ENCODE peak calls at places on chromosomes 4 and X, in five cellular contexts. G is endodermal cell, R is fibroblast of gingiva, Y is NCI-H187, B is left cardiac atrium. Z is an unnamed sample.

GRCh38 chr4:107970063-107970798 is 19.5 kb upstream of the HADH start:
- DNase-seq in G (no peak), R (no peak), Y (no peak), B (no peak), Z (no peak)

GRCh38 chr4:11073621-11074051 is 355.1 kb downstream of the HS3ST1 start:
- DNase-seq in G (peak; percentile 54), R (no peak), Y (no peak), B (peak; percentile 73), Z (no peak)

GRCh38 chrX:132480581-132481203 is 8.1 kb downstream of the MBNL3 start:
- DNase-seq in G (no peak), R (peak; percentile 85), Y (no peak), B (no peak), Z (peak; percentile 35)

GRCh38 chrX:119155416-119156035 is 27.9 kb upstream of the KIAA1210 start:
- DNase-seq in G (no peak), R (no peak), Y (no peak), B (no peak), Z (peak; percentile 70)

GRCh38 chr4:168674077-168674747 is 177.4 kb downstream of the PALLD start:
- DNase-seq in G (peak; percentile 53), R (peak; percentile 52), Y (no peak), B (no peak), Z (no peak)

GRCh38 chr4:79132826-79133225 is 193.0 kb downstream of the NAA11 start:
- DNase-seq in G (no peak), R (no peak), Y (no peak), B (no peak), Z (no peak)

GRCh38 chr4:38857354-38858096 is 908 bp upstream of the TLR6 start:
- DNase-seq in G (peak; percentile 59), R (peak; percentile 74), Y (no peak), B (peak; percentile 36), Z (peak; percentile 80)

GRCh38 chrX:17359500-17359899 is 15.5 kb upstream of the NHS start:
- DNase-seq in G (no peak), R (no peak), Y (no peak), B (no peak), Z (no peak)

GRCh38 chrX:25810202-25810601 is 327.9 kb upstream of the MAGEB18 start:
- DNase-seq in G (no peak), R (peak; percentile 13), Y (no peak), B (no peak), Z (no peak)

GRCh38 chr4:31051565-31051964 is 331.4 kb downstream of the PCDH7 start:
- DNase-seq in G (no peak), R (no peak), Y (no peak), B (no peak), Z (no peak)

GRCh38 chr4:982814-983213 is 4.0 kb upstream of the IDUA start:
- DNase-seq in G (no peak), R (no peak), Y (no peak), B (no peak), Z (no peak)

GRCh38 chr4:141102367-141102766 is 30.9 kb downstream of the RNF150 start:
- DNase-seq in G (no peak), R (peak; percentile 73), Y (no peak), B (no peak), Z (peak; percentile 45)

GRCh38 chr4:40149960-40150385 is 46.9 kb upstream of the RHOH start:
- DNase-seq in G (peak; percentile 87), R (peak; percentile 60), Y (peak; percentile 50), B (peak; percentile 36), Z (peak; percentile 53)

GRCh38 chrX:44157293-44157692 is 184.1 kb upstream of the NDP start:
- DNase-seq in G (no peak), R (no peak), Y (no peak), B (no peak), Z (no peak)

GRCh38 chr4:114386637-114387233 is 211.9 kb upstream of the UGT8 start:
- DNase-seq in G (no peak), R (peak; percentile 36), Y (no peak), B (no peak), Z (peak; percentile 32)

GRCh38 chr4:83821493-83821892 is 285.6 kb downstream of the GPAT3 start:
- DNase-seq in G (no peak), R (no peak), Y (no peak), B (no peak), Z (no peak)

GRCh38 chr4:71992571-71992970 is 39.2 kb upstream of the NPFFR2 start:
- DNase-seq in G (no peak), R (no peak), Y (no peak), B (no peak), Z (no peak)

GRCh38 chr4:183411291-183411861 is 33.1 kb upstream of the CDKN2AIP start:
- DNase-seq in G (no peak), R (peak; percentile 27), Y (no peak), B (no peak), Z (no peak)

GRCh38 chr4:162957521-162958143 is 209.1 kb downstream of the NAF1 start:
- DNase-seq in G (no peak), R (no peak), Y (no peak), B (peak; percentile 33), Z (no peak)

GRCh38 chr4:26152051-26152450 is 168.8 kb upstream of the RBPJ start:
- DNase-seq in G (no peak), R (no peak), Y (no peak), B (no peak), Z (no peak)

GRCh38 chr4:70315928-70316327 is 18.9 kb upstream of the CABS1 start:
- DNase-seq in G (no peak), R (no peak), Y (no peak), B (no peak), Z (no peak)

GRCh38 chrX:69324851-69325250 is 159.6 kb upstream of the PJA1 start:
- DNase-seq in G (no peak), R (no peak), Y (no peak), B (no peak), Z (no peak)

GRCh38 chr4:105600951-105601350 is 48.5 kb downstream of the ARHGEF38 start:
- DNase-seq in G (no peak), R (no peak), Y (no peak), B (no peak), Z (no peak)

GRCh38 chr4:2305766-2306501 is 44.0 kb upstream of the MXD4 start:
- DNase-seq in G (no peak), R (no peak), Y (no peak), B (no peak), Z (peak; percentile 3)

GRCh38 chr4:2962614-2963184 is 507 bp downstream of the NOP14 start:
- DNase-seq in G (peak; percentile 87), R (peak; percentile 32), Y (no peak), B (peak; percentile 57), Z (peak; percentile 36)

GRCh38 chr4:159428293-159428692 is 325.4 kb downstream of the RAPGEF2 start:
- DNase-seq in G (no peak), R (no peak), Y (no peak), B (no peak), Z (no peak)

GRCh38 chrX:50881028-50881427 is 29.5 kb upstream of the BMP15 start:
- DNase-seq in G (no peak), R (no peak), Y (no peak), B (no peak), Z (no peak)

Z was measured in AG08395.